ENCODE peak calls at places on chromosomes 11 and 22, in five cellular contexts. Q is left ventricle myocardium inferior, Z is H1, W is endothelial cell, S is BE2C. J is an unnamed sample.

GRCh38 chr11:61297741-61298140 is 2.6 kb upstream of the VWCE start:
- DNase-seq in Q (no peak), Z (no peak), W (no peak), S (no peak), J (no peak)

GRCh38 chr11:1953489-1954284 is 6.6 kb downstream of the MRPL23 start:
- DNase-seq in Q (peak), Z (no peak), W (no peak), S (no peak), J (no peak)

GRCh38 chr11:73388241-73389133 is 12.3 kb downstream of the RELT start:
- DNase-seq in Q (peak), Z (no peak), W (peak), S (no peak), J (no peak)

GRCh38 chr11:47786373-47786772 is 19.2 kb upstream of the FNBP4 start:
- DNase-seq in Q (peak), Z (no peak), W (no peak), S (peak), J (no peak)

GRCh38 chr11:6568191-6568918 is 35.1 kb downstream of the RRP8 start:
- DNase-seq in Q (peak), Z (no peak), W (no peak), S (peak), J (no peak)

GRCh38 chr11:47508595-47509555 is 44.1 kb downstream of the CELF1 start:
- DNase-seq in Q (no peak), Z (no peak), W (no peak), S (no peak), J (no peak)

GRCh38 chr11:6703247-6704063 is 20.3 kb upstream of the MRPL17 start:
- DNase-seq in Q (peak), Z (no peak), W (peak), S (peak), J (no peak)

GRCh38 chr11:127640822-127641485 is 640.4 kb upstream of the KIRREL3 start:
- DNase-seq in Q (no peak), Z (no peak), W (no peak), S (no peak), J (no peak)

GRCh38 chr11:72195921-72196320 is 4.0 kb downstream of the FOLR1 start:
- DNase-seq in Q (no peak), Z (no peak), W (no peak), S (no peak), J (no peak)

GRCh38 chr11:131977231-131977630 is 606.8 kb downstream of the NTM start:
- DNase-seq in Q (no peak), Z (no peak), W (no peak), S (no peak), J (no peak)

GRCh38 chr11:33063326-33063775 is 24.0 kb downstream of the TCP11L1 start:
- DNase-seq in Q (no peak), Z (no peak), W (no peak), S (no peak), J (no peak)

GRCh38 chr11:118314985-118315384 is 10.5 kb downstream of the CD3E start:
- DNase-seq in Q (no peak), Z (no peak), W (no peak), S (no peak), J (no peak)

GRCh38 chr22:41613456-41613855 is 7.4 kb downstream of the DESI1 start:
- DNase-seq in Q (no peak), Z (no peak), W (no peak), S (no peak), J (no peak)

GRCh38 chr11:88538088-88538487 is 200.6 kb upstream of the CTSC start:
- DNase-seq in Q (no peak), Z (no peak), W (no peak), S (no peak), J (no peak)

GRCh38 chr11:88544656-88545280 is 207.2 kb upstream of the CTSC start:
- DNase-seq in Q (no peak), Z (no peak), W (no peak), S (no peak), J (no peak)

DNA sequence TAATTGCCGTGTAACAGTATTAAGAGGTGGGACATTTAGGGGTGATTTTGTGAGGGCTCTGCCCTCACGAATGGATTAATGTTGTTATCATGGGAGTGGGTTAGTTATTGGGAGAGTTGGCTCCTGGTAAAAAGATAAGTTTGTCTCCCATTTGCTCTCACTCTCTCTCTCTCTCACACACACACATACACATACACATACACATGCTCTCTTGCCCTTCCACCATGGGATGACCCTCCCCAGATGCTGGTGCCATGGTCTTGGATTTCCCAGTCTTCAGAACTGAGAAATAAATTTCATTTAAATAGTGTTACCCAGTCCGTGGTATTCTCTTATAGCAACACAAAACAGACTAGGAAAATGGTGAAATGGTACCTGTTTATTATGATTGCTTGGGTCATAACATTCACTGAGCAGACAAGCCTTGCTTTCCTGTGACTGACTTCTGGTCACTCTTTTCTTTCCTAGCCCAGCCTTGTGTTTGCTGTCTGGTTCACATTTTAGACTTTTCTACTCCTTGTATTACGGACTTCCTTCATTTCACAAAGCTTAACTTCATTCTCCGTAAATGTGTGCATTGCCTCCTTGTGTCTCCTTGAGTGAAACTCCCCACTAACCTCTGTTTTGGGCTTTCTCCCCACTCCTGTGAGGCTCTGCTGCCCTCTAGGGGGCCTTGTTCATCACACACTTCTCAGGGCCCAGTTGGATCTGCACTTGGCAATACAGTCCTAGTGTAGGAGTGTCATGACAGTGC is 206.5 kb upstream of the CTSC start:
- DNase-seq in Q (peak), Z (peak), W (peak), S (peak), J (peak)
- TF ChIP-seq CTCF in Q (peak), Z (peak), W (peak), S (peak), J (peak)

DNA sequence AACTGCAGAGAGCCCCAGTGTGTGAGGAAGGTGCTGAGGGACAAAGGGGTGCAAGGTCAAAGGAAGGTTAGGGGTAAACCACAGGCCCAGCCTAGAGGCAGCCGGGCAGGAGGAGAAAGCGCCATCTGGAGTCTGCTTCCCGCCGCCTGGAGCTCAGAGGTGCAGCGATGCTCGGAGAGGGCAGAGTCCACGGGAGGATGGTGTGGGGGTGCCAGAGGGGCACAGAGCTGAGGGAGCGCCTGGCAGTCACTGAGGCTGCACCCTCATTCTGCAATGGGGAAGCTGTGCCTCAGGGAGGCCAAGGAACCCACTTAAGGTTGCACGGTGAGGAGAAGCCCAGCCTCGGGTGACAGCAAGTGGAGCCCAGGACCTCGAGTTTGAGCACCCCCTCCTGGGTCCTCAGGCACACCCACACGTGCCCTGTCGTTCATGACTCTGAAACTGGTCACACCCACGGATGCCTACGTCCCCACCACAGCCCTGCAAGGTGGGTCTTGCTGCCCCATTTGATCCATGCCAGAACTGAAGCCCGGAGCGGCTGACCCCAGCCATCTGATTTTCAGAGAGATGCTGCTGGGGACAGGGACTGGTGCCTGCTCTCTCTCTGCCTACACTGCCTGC is 1.6 kb downstream of the IL2RB start:
- DNase-seq in Q (no peak), Z (no peak), W (no peak), S (no peak), J (no peak)
- TF ChIP-seq CTCF in Q (no peak), Z (peak), W (no peak), S (no peak), J (no peak)

GRCh38 chr22:17878970-17879369 is 104.7 kb upstream of the BID start:
- DNase-seq in Q (no peak), Z (no peak), W (no peak), S (no peak), J (no peak)
- TF ChIP-seq CTCF in Q (no peak), Z (no peak), W (no peak), S (no peak), J (no peak)

GRCh38 chr11:87722756-87723599 is 452.3 kb downstream of the RAB38 start:
- DNase-seq in Q (no peak), Z (no peak), W (peak), S (peak), J (no peak)
- TF ChIP-seq CTCF in Q (peak), Z (peak), W (peak), S (peak), J (peak)

DNA sequence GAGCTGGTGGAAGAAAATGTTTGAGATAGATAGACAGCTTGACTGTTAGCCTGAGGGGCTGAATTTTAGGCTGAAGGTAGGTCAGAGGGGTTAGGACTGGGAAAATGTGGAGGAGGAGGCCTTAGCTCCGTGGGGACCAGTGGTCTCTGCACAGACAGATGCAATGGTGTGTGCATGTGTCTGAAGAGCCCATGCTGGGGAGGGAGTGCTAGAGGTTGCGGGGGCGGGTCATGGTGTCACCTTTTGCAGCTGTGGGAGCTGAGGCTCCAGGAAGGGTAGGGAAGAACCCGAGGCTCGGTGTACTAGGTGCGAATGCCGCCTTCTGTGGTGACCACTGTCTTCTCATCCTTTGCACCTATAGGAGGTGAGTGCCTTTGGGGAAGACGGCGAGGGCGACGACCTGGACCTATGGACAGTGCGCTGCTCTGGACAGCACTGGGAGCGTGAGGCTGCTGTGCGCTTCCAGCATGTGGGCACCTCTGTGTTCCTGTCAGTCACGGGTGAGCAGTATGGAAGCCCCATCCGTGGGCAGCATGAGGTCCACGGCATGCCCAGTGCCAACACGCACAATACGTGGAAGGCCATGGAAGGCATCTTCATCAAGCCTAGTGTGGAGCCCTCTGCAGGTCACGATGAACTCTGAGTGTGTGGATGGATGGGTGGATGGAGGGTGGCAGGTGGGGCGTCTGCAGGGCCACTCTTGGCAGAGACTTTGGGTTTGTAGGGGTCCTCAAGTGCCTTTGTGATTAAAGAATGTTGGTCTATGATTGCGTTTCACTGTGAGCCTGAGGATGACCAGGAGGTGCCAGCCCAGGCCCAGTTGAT is 1.6 kb downstream of the SDF2L1 start:
- DNase-seq in Q (no peak), Z (no peak), W (no peak), S (no peak), J (no peak)
- TF ChIP-seq CTCF in Q (no peak), Z (no peak), W (no peak), S (peak), J (no peak)

DNA sequence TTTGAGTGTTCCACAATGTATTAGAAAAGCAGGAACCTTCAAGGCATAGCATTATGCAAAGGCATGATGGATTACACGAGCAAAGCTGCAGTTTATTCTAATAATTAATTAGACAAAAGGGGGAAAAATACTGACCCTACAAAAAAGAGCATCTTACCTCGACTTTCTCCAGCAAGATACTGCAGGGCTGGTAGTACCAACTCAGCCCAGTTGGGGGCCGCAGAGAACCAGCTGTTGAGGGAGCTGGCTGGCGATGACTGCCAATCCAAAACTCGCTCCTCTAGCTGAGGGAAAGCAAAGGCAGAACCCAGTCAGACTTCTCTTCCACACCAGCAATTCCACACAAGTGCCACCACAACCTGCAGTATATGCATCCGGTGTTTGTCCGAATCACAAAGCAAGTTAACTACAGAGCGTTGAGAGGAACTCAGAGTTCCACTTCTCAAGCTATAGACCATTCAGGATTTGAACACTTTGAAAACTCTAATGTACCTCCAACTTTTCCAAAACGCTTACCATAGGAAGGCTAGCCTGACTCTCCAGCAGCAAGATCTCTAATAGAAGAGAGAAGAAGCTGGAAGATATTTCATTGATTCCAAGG is 13.7 kb downstream of the NFRKB start:
- DNase-seq in Q (no peak), Z (no peak), W (peak), S (peak), J (peak)
- TF ChIP-seq CTCF in Q (peak), Z (peak), W (peak), S (peak), J (peak)

J was measured in progenitor cell of endocrine pancreas.